ENCODE peak calls at places on chromosome 16, in seven cellular contexts. K is upper lobe of right lung; I is body of pancreas; O is PC-3; Z is heart right ventricle; N is colonic mucosa; S is effector memory CD4-positive, alpha-beta T cell. J is an unnamed sample.
A peak's percentile ranks its signal among the peaks of the same experiment; 100 is the strongest.

GRCh38 chr16:84836234-84836647 is 16.5 kb downstream of the CRISPLD2 start:
- DNase-seq in K (no peak), I (peak; percentile 72), O (peak; percentile 57), Z (peak; percentile 77), N (no peak), S (no peak), J (no peak)

GRCh38 chr16:14337303-14338191 is 266.4 kb downstream of the MRTFB start:
- DNase-seq in K (no peak), I (peak; percentile 39), O (no peak), Z (no peak), N (no peak), S (no peak), J (no peak)

GRCh38 chr16:73196670-73197069 is 148.7 kb upstream of the ZFHX3 start:
- DNase-seq in K (peak; percentile 71), I (peak; percentile 76), O (peak; percentile 68), Z (peak; percentile 48), N (peak; percentile 80), S (no peak), J (peak; percentile 62)

GRCh38 chr16:21639493-21639892 is 12.9 kb downstream of the IGSF6 start:
- DNase-seq in K (no peak), I (no peak), O (no peak), Z (no peak), N (no peak), S (no peak), J (no peak)

GRCh38 chr16:53908731-53909130 is 204.8 kb downstream of the FTO start:
- DNase-seq in K (no peak), I (no peak), O (no peak), Z (no peak), N (no peak), S (no peak), J (no peak)

GRCh38 chr16:61182416-61182815 is 853.8 kb downstream of the CDH8 start:
- DNase-seq in K (no peak), I (no peak), O (no peak), Z (no peak), N (no peak), S (no peak), J (no peak)

GRCh38 chr16:28105954-28106353 is 42.4 kb upstream of the GSG1L start:
- DNase-seq in K (peak; percentile 40), I (no peak), O (no peak), Z (no peak), N (no peak), S (no peak), J (no peak)

GRCh38 chr16:70252355-70252988 is 732 bp upstream of the EXOSC6 start:
- DNase-seq in K (no peak), I (no peak), O (no peak), Z (no peak), N (no peak), S (no peak), J (no peak)

GRCh38 chr16:60419859-60420258 is 1616.4 kb downstream of the CDH8 start:
- DNase-seq in K (no peak), I (no peak), O (no peak), Z (no peak), N (no peak), S (no peak), J (no peak)

GRCh38 chr16:83744521-83744981 is 63.2 kb upstream of the HSBP1 start:
- DNase-seq in K (peak; percentile 67), I (no peak), O (peak; percentile 12), Z (peak; percentile 20), N (no peak), S (no peak), J (no peak)

GRCh38 chr16:60091479-60091878 is 1357.4 kb upstream of the GOT2 start:
- DNase-seq in K (no peak), I (no peak), O (no peak), Z (no peak), N (no peak), S (no peak), J (no peak)

GRCh38 chr16:61214780-61215179 is 821.5 kb downstream of the CDH8 start:
- DNase-seq in K (no peak), I (no peak), O (no peak), Z (no peak), N (no peak), S (no peak), J (no peak)

GRCh38 chr16:89018605-89019158 is 41.7 kb upstream of the CBFA2T3 start:
- DNase-seq in K (no peak), I (no peak), O (no peak), Z (no peak), N (no peak), S (no peak), J (no peak)

GRCh38 chr16:76035689-76036088 is 241.5 kb upstream of the CNTNAP4 start:
- DNase-seq in K (no peak), I (no peak), O (peak; percentile 18), Z (no peak), N (no peak), S (no peak), J (no peak)

GRCh38 chr16:65154321-65154720 is 32.5 kb upstream of the CDH11 start:
- DNase-seq in K (no peak), I (no peak), O (no peak), Z (no peak), N (no peak), S (no peak), J (no peak)

GRCh38 chr16:22188595-22189442 is 17.3 kb upstream of the EEF2K start:
- DNase-seq in K (peak; percentile 70), I (peak; percentile 82), O (peak; percentile 85), Z (peak; percentile 39), N (peak; percentile 85), S (peak; percentile 55), J (peak; percentile 90)

GRCh38 chr16:14372471-14372870 is 257.6 kb downstream of the PARN start:
- DNase-seq in K (no peak), I (no peak), O (no peak), Z (no peak), N (no peak), S (no peak), J (no peak)

GRCh38 chr16:8634991-8635736 is 13.7 kb downstream of the METTL22 start:
- DNase-seq in K (no peak), I (no peak), O (peak; percentile 22), Z (no peak), N (no peak), S (no peak), J (no peak)

GRCh38 chr16:30527635-30528178 is 1.3 kb upstream of the ZNF768 start:
- DNase-seq in K (no peak), I (no peak), O (peak; percentile 28), Z (no peak), N (peak; percentile 54), S (no peak), J (no peak)

GRCh38 chr16:49750341-49751011 is 105.4 kb downstream of the ZNF423 start:
- DNase-seq in K (no peak), I (no peak), O (no peak), Z (no peak), N (no peak), S (no peak), J (no peak)

GRCh38 chr16:63945805-63946204 is 1176.1 kb downstream of the CDH11 start:
- DNase-seq in K (no peak), I (no peak), O (no peak), Z (no peak), N (no peak), S (no peak), J (no peak)

GRCh38 chr16:48076455-48077012 is 79.3 kb downstream of the ABCC12 start:
- DNase-seq in K (no peak), I (peak; percentile 21), O (peak; percentile 68), Z (no peak), N (no peak), S (no peak), J (no peak)

GRCh38 chr16:79286646-79287423 is 313.7 kb downstream of the MAF start:
- DNase-seq in K (peak; percentile 72), I (peak; percentile 71), O (no peak), Z (peak; percentile 47), N (peak; percentile 25), S (no peak), J (peak; percentile 61)

GRCh38 chr16:4404247-4404966 is 12.0 kb downstream of the CORO7 start:
- DNase-seq in K (peak; percentile 69), I (no peak), O (peak; percentile 37), Z (no peak), N (peak; percentile 36), S (no peak), J (no peak)

GRCh38 chr16:68972720-68973119 is 129.4 kb downstream of the TANGO6 start:
- DNase-seq in K (no peak), I (no peak), O (peak; percentile 51), Z (no peak), N (no peak), S (no peak), J (peak; percentile 34)

GRCh38 chr16:3097266-3097665 is 1.8 kb downstream of the ZSCAN10 start:
- DNase-seq in K (no peak), I (no peak), O (no peak), Z (no peak), N (no peak), S (no peak), J (no peak)

GRCh38 chr16:3095869-3096268 is 3.2 kb downstream of the ZSCAN10 start:
- DNase-seq in K (no peak), I (no peak), O (peak; percentile 18), Z (no peak), N (no peak), S (peak; percentile 47), J (no peak)

GRCh38 chr16:3094289-3095027 is 4.6 kb downstream of the ZSCAN10 start:
- DNase-seq in K (no peak), I (peak; percentile 45), O (peak; percentile 54), Z (no peak), N (peak; percentile 67), S (peak; percentile 24), J (peak; percentile 77)

GRCh38 chr16:3098459-3099394 is at the start of gene ZSCAN10:
- DNase-seq in K (no peak), I (no peak), O (no peak), Z (no peak), N (no peak), S (no peak), J (no peak)

GRCh38 chr16:3096362-3096761 is 2.7 kb downstream of the ZSCAN10 start:
- DNase-seq in K (no peak), I (no peak), O (no peak), Z (no peak), N (no peak), S (no peak), J (no peak)
- H3K27me3 ChIP-seq in K (peaks cover 7% of the 10 kb centered on the region), I (no peaks in the 10 kb centered on the region), O (no peaks in the 10 kb centered on the region), Z (peaks cover 6% of the 10 kb centered on the region), N (no peaks in the 10 kb centered on the region), S (no peaks in the 10 kb centered on the region), J (no peaks in the 10 kb centered on the region)

GRCh38 chr16:55385363-55385762 is 61.4 kb downstream of the IRX6 start:
- DNase-seq in K (no peak), I (no peak), O (no peak), Z (no peak), N (no peak), S (no peak), J (no peak)
- H3K4me1 ChIP-seq in K (no peaks in the 10 kb centered on the region), I (no peaks in the 10 kb centered on the region), O (peaks cover 3% of the 10 kb centered on the region), Z (peaks cover 45% of the 10 kb centered on the region), N (no peaks in the 10 kb centered on the region), S (no peaks in the 10 kb centered on the region), J (no peaks in the 10 kb centered on the region)

GRCh38 chr16:25018972-25019617 is 3.9 kb upstream of the ARHGAP17 start:
- DNase-seq in K (no peak), I (no peak), O (no peak), Z (no peak), N (no peak), S (no peak), J (no peak)
- H3K27me3 ChIP-seq in K (no peaks in the 10 kb centered on the region), I (no peaks in the 10 kb centered on the region), O (no peaks in the 10 kb centered on the region), Z (no peaks in the 10 kb centered on the region), N (no peaks in the 10 kb centered on the region), S (no peaks in the 10 kb centered on the region), J (no peaks in the 10 kb centered on the region)

DNA sequence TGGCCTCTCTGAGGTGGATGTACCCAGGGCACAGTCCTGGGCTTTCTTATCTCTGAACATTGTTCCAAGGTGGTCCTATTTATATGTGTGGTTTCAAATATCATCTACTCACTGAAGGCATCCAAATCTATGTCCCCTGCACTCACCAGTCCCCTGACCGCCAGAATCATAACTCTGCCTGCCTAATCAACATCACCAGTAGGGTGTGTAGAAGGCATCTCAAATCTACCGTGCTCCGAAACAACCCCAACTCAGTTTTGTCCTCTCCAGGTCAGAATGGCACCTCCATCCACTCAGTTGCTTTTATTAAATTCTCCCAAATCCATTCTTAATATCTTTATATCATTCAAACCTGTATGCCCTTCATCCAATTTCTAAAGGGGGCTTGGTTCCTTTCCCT is 536.3 kb downstream of the GRIN2A start:
- DNase-seq in K (no peak), I (no peak), O (no peak), Z (no peak), N (no peak), S (no peak), J (no peak)
- H3K4me1 ChIP-seq in K (no peaks in the 10 kb centered on the region), I (peaks cover 8% of the 10 kb centered on the region), O (no peaks in the 10 kb centered on the region), Z (no peaks in the 10 kb centered on the region), N (no peaks in the 10 kb centered on the region), S (no peaks in the 10 kb centered on the region), J (no peaks in the 10 kb centered on the region)

J was measured in small intestine.